ENCODE peak calls at places on chromosome 18, in four cellular contexts. One of them, this sample, is unnamed.

GRCh38 chr18:58788971-58789797 is 75.5 kb upstream of the ZNF532 start:
- DNase-seq in prostate gland: peak; percentile 83
- DNase-seq in adrenal gland: peak; percentile 38
- DNase-seq in CD4-positive, alpha-beta T cell: no peak
- DNase-seq in this sample: peak; percentile 61

GRCh38 chr18:13989209-13989608 is 73.9 kb upstream of the MC2R start:
- DNase-seq in prostate gland: no peak
- DNase-seq in CD4-positive, alpha-beta T cell: no peak
- DNase-seq in adrenal gland: peak; percentile 20
- DNase-seq in this sample: no peak

GRCh38 chr18:73614812-73615211 is 532.8 kb downstream of the FBXO15 start:
- DNase-seq in prostate gland: no peak
- DNase-seq in CD4-positive, alpha-beta T cell: no peak
- DNase-seq in adrenal gland: no peak
- DNase-seq in this sample: no peak

GRCh38 chr18:59065684-59066083 is 74.0 kb upstream of the SEC11C start:
- DNase-seq in prostate gland: peak; percentile 60
- DNase-seq in adrenal gland: no peak
- DNase-seq in CD4-positive, alpha-beta T cell: no peak
- DNase-seq in this sample: no peak

GRCh38 chr18:28365406-28365805 is 188.5 kb upstream of the CDH2 start:
- DNase-seq in prostate gland: no peak
- DNase-seq in adrenal gland: no peak
- DNase-seq in CD4-positive, alpha-beta T cell: no peak
- DNase-seq in this sample: no peak

GRCh38 chr18:2657788-2658458 is 2.4 kb downstream of the SMCHD1 start:
- DNase-seq in CD4-positive, alpha-beta T cell: no peak
- DNase-seq in prostate gland: peak; percentile 36
- DNase-seq in adrenal gland: no peak
- DNase-seq in this sample: no peak

GRCh38 chr18:50715919-50716318 is 103.9 kb downstream of the MRO start:
- DNase-seq in CD4-positive, alpha-beta T cell: no peak
- DNase-seq in prostate gland: no peak
- DNase-seq in adrenal gland: no peak
- DNase-seq in this sample: no peak

GRCh38 chr18:57231846-57232245 is 85.0 kb downstream of the BOD1L2 start:
- DNase-seq in adrenal gland: no peak
- DNase-seq in CD4-positive, alpha-beta T cell: no peak
- DNase-seq in prostate gland: no peak
- DNase-seq in this sample: no peak

GRCh38 chr18:79507076-79507545 is 111.4 kb downstream of the NFATC1 start:
- DNase-seq in CD4-positive, alpha-beta T cell: no peak
- DNase-seq in adrenal gland: peak; percentile 54
- DNase-seq in prostate gland: peak; percentile 46
- DNase-seq in this sample: peak; percentile 53

GRCh38 chr18:3350566-3351527 is 88.9 kb downstream of the MYL12B start:
- DNase-seq in adrenal gland: no peak
- DNase-seq in CD4-positive, alpha-beta T cell: no peak
- DNase-seq in prostate gland: peak; percentile 52
- DNase-seq in this sample: no peak

GRCh38 chr18:22253676-22254075 is 84.3 kb downstream of the GATA6 start:
- DNase-seq in adrenal gland: peak; percentile 28
- DNase-seq in CD4-positive, alpha-beta T cell: no peak
- DNase-seq in prostate gland: no peak
- DNase-seq in this sample: no peak

GRCh38 chr18:13577091-13577697 is 149.2 kb downstream of the FAM210A start:
- DNase-seq in prostate gland: no peak
- DNase-seq in adrenal gland: no peak
- DNase-seq in CD4-positive, alpha-beta T cell: no peak
- DNase-seq in this sample: no peak

GRCh38 chr18:7926526-7926925 is 359.4 kb downstream of the PTPRM start:
- DNase-seq in adrenal gland: no peak
- DNase-seq in prostate gland: no peak
- DNase-seq in CD4-positive, alpha-beta T cell: no peak
- DNase-seq in this sample: no peak

GRCh38 chr18:59263566-59264135 is 9.6 kb downstream of the RAX start:
- DNase-seq in adrenal gland: no peak
- DNase-seq in prostate gland: no peak
- DNase-seq in CD4-positive, alpha-beta T cell: no peak
- DNase-seq in this sample: no peak

GRCh38 chr18:72772916-72773315 is 94.9 kb downstream of the NETO1 start:
- DNase-seq in adrenal gland: no peak
- DNase-seq in prostate gland: no peak
- DNase-seq in CD4-positive, alpha-beta T cell: no peak
- DNase-seq in this sample: no peak

GRCh38 chr18:12041561-12041960 is 52.1 kb upstream of the ANKRD62 start:
- DNase-seq in adrenal gland: peak; percentile 57
- DNase-seq in prostate gland: no peak
- DNase-seq in CD4-positive, alpha-beta T cell: no peak
- DNase-seq in this sample: no peak

GRCh38 chr18:23619388-23619873 is 33.1 kb upstream of the NPC1 start:
- DNase-seq in prostate gland: no peak
- DNase-seq in adrenal gland: peak; percentile 37
- DNase-seq in CD4-positive, alpha-beta T cell: no peak
- DNase-seq in this sample: peak; percentile 67

GRCh38 chr18:28522250-28522649 is 345.3 kb upstream of the CDH2 start:
- DNase-seq in CD4-positive, alpha-beta T cell: no peak
- DNase-seq in adrenal gland: no peak
- DNase-seq in prostate gland: no peak
- DNase-seq in this sample: no peak

GRCh38 chr18:29154196-29154757 is 977.3 kb upstream of the CDH2 start:
- DNase-seq in prostate gland: no peak
- DNase-seq in CD4-positive, alpha-beta T cell: no peak
- DNase-seq in adrenal gland: no peak
- DNase-seq in this sample: no peak

GRCh38 chr18:6411367-6411766 is 3.3 kb downstream of the L3MBTL4 start:
- DNase-seq in CD4-positive, alpha-beta T cell: no peak
- DNase-seq in prostate gland: no peak
- DNase-seq in adrenal gland: no peak
- DNase-seq in this sample: no peak

GRCh38 chr18:53004798-53005197 is 664.8 kb downstream of the DCC start:
- DNase-seq in adrenal gland: no peak
- DNase-seq in prostate gland: no peak
- DNase-seq in CD4-positive, alpha-beta T cell: no peak
- DNase-seq in this sample: no peak

GRCh38 chr18:76922107-76922506 is 99.8 kb downstream of the ZNF236 start:
- DNase-seq in CD4-positive, alpha-beta T cell: peak; percentile 34
- DNase-seq in adrenal gland: peak; percentile 57
- DNase-seq in prostate gland: peak; percentile 57
- DNase-seq in this sample: peak; percentile 61
- TF ChIP-seq CTCF in CD4-positive, alpha-beta T cell: peak; percentile 68
- TF ChIP-seq CTCF in adrenal gland: peak; percentile 29
- TF ChIP-seq CTCF in prostate gland: peak; percentile 74
- TF ChIP-seq CTCF in this sample: no peak

GRCh38 chr18:77654302-77654701 is 404.7 kb downstream of the GALR1 start:
- DNase-seq in adrenal gland: no peak
- DNase-seq in CD4-positive, alpha-beta T cell: no peak
- DNase-seq in prostate gland: no peak
- DNase-seq in this sample: no peak

GRCh38 chr18:77648415-77648814 is 398.8 kb downstream of the GALR1 start:
- DNase-seq in CD4-positive, alpha-beta T cell: no peak
- DNase-seq in adrenal gland: no peak
- DNase-seq in prostate gland: no peak
- DNase-seq in this sample: no peak

GRCh38 chr18:77653792-77654191 is 404.1 kb downstream of the GALR1 start:
- DNase-seq in adrenal gland: no peak
- DNase-seq in prostate gland: no peak
- DNase-seq in CD4-positive, alpha-beta T cell: no peak
- DNase-seq in this sample: no peak

GRCh38 chr18:77651441-77651840 is 401.8 kb downstream of the GALR1 start:
- DNase-seq in prostate gland: no peak
- DNase-seq in adrenal gland: no peak
- DNase-seq in CD4-positive, alpha-beta T cell: no peak
- DNase-seq in this sample: no peak

GRCh38 chr18:77650799-77651385 is 401.2 kb downstream of the GALR1 start:
- DNase-seq in prostate gland: peak; percentile 27
- DNase-seq in adrenal gland: peak; percentile 55
- DNase-seq in CD4-positive, alpha-beta T cell: peak; percentile 35
- DNase-seq in this sample: peak; percentile 76
- H3K9me3 ChIP-seq in prostate gland: no peaks in the 10 kb centered on the region
- H3K9me3 ChIP-seq in adrenal gland: no peaks in the 10 kb centered on the region
- H3K9me3 ChIP-seq in CD4-positive, alpha-beta T cell: no peaks in the 10 kb centered on the region
- H3K9me3 ChIP-seq in this sample: no peaks in the 10 kb centered on the region

GRCh38 chr18:35968278-35968880 is 4.1 kb upstream of the RMP24 start:
- DNase-seq in adrenal gland: no peak
- DNase-seq in prostate gland: no peak
- DNase-seq in CD4-positive, alpha-beta T cell: no peak
- DNase-seq in this sample: no peak
- H3K27ac ChIP-seq in adrenal gland: no peak overlapping the region
- H3K27ac ChIP-seq in prostate gland: no peak overlapping the region
- H3K27ac ChIP-seq in CD4-positive, alpha-beta T cell: no peak overlapping the region
- H3K27ac ChIP-seq in this sample: no peak overlapping the region

GRCh38 chr18:9792565-9793226 is 84.6 kb downstream of the RAB31 start:
- DNase-seq in CD4-positive, alpha-beta T cell: no peak
- DNase-seq in prostate gland: no peak
- DNase-seq in adrenal gland: no peak
- DNase-seq in this sample: no peak
- TF ChIP-seq CTCF in CD4-positive, alpha-beta T cell: peak; percentile 39
- TF ChIP-seq CTCF in prostate gland: no peak
- TF ChIP-seq CTCF in adrenal gland: peak; percentile 19
- TF ChIP-seq CTCF in this sample: peak; percentile 49

GRCh38 chr18:78430171-78430857 is 549.3 kb upstream of the SALL3 start:
- DNase-seq in adrenal gland: no peak
- DNase-seq in CD4-positive, alpha-beta T cell: no peak
- DNase-seq in prostate gland: no peak
- DNase-seq in this sample: no peak

GRCh38 chr18:78427081-78427480 is 552.5 kb upstream of the SALL3 start:
- DNase-seq in prostate gland: no peak
- DNase-seq in CD4-positive, alpha-beta T cell: no peak
- DNase-seq in adrenal gland: no peak
- DNase-seq in this sample: no peak

GRCh38 chr18:78431606-78432005 is 548.0 kb upstream of the SALL3 start:
- DNase-seq in CD4-positive, alpha-beta T cell: no peak
- DNase-seq in prostate gland: no peak
- DNase-seq in adrenal gland: no peak
- DNase-seq in this sample: no peak

GRCh38 chr18:78423776-78424175 is 555.8 kb upstream of the SALL3 start:
- DNase-seq in CD4-positive, alpha-beta T cell: no peak
- DNase-seq in prostate gland: no peak
- DNase-seq in adrenal gland: no peak
- DNase-seq in this sample: no peak

DNA sequence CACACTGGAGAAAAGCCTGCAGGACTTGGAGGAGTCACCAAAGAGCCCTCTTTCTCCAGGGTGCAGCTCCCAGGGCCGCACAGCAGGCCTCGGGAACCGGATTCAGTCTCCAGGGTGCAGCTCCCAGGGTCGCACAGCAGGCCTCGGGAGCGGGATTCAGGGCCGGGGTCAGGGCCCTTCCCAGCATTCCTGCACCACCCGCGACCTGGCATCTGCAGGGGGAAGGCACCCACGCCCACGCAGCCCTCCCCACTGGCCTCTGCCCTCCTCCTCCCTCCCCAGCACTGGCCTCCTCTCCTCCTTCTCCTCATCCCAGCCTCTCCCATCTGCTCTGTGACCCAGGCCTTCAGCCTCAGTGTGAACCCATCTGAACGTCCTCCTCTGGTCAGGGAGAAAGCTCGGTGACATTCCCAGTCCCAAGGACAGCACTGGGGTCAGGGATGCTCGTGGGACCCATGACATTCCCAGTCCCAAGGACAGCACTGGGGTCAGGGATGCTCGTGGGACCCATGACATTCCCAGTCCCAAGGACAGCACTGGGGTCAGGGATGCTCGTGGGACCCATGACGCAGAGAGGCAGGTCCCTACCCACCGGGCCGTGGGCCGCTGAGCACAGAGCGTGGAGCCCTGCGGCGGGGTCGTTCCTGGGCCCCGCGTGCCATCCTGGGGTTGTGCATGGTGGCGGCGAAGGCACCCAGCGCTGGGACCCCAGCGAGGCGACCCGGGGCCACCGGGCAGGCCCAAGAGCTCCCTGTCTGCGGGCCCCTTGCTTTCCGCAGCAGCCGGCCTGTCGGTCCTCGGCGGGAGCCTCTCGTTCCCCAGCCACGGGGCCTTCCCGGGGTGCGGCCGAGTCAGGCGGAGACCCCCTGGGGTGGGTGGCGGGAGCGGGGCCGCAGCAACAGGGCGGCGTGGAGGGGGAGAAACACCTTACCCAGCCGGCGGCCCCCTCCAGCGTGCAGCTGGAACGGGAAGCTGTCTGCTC is 550.2 kb upstream of the SALL3 start:
- DNase-seq in adrenal gland: no peak
- DNase-seq in CD4-positive, alpha-beta T cell: no peak
- DNase-seq in prostate gland: no peak
- DNase-seq in this sample: no peak
- H3K9me3 ChIP-seq in adrenal gland: no peaks in the 10 kb centered on the region
- H3K9me3 ChIP-seq in CD4-positive, alpha-beta T cell: no peaks in the 10 kb centered on the region
- H3K9me3 ChIP-seq in prostate gland: no peaks in the 10 kb centered on the region
- H3K9me3 ChIP-seq in this sample: no peaks in the 10 kb centered on the region

GRCh38 chr18:35076556-35076955 is 35.3 kb downstream of the MAPRE2 start:
- DNase-seq in adrenal gland: no peak
- DNase-seq in CD4-positive, alpha-beta T cell: no peak
- DNase-seq in prostate gland: no peak
- DNase-seq in this sample: no peak
- H3K27ac ChIP-seq in adrenal gland: no peak overlapping the region
- H3K27ac ChIP-seq in CD4-positive, alpha-beta T cell: no peak overlapping the region
- H3K27ac ChIP-seq in prostate gland: no peak overlapping the region
- H3K27ac ChIP-seq in this sample: no peak overlapping the region

This sample was measured in testis.